ENCODE peak calls at places on chromosomes 12 and 14, in five cellular contexts. A is hepatocyte, S is GM23248, M is IMR-90, O is mammary epithelial cell. C is an unnamed sample.

GRCh38 chr12:121781751-121782615 is 11.5 kb downstream of the RHOF start:
- DNase-seq in O (no peak), S (peak), M (peak), A (no peak), C (no peak)

GRCh38 chr12:31783996-31784645 is 55.3 kb upstream of the AMN1 start:
- DNase-seq in O (no peak), S (no peak), A (no peak), M (no peak), C (no peak)

GRCh38 chr12:55970775-55971174 is 3.1 kb upstream of the RAB5B start:
- DNase-seq in M (peak), S (peak), O (no peak), A (no peak), C (no peak)

GRCh38 chr14:93655078-93655750 is 133.1 kb downstream of the PRIMA1 start:
- DNase-seq in A (peak), S (peak), M (peak), O (peak), C (no peak)

GRCh38 chr14:23430733-23431105 is 4.7 kb downstream of the MYH7 start:
- DNase-seq in S (peak), O (no peak), M (no peak), A (peak), C (no peak)

GRCh38 chr12:49422038-49422575 is 54.8 kb downstream of the SPATS2 start:
- DNase-seq in M (no peak), O (no peak), A (no peak), S (no peak), C (no peak)

GRCh38 chr14:84217066-84217465 is 1312.9 kb upstream of the FLRT2 start:
- DNase-seq in A (no peak), O (no peak), S (no peak), M (peak), C (no peak)

GRCh38 chr12:108563135-108563803 is 873 bp downstream of the ISCU start:
- DNase-seq in O (peak), S (peak), A (peak), M (peak), C (peak)

GRCh38 chr12:25557830-25558436 is 4.8 kb upstream of the LMNTD1 start:
- DNase-seq in S (peak), A (peak), O (peak), M (peak), C (no peak)

GRCh38 chr12:26723379-26724308 is 109.3 kb downstream of the ITPR2 start:
- DNase-seq in O (peak), A (no peak), M (peak), S (peak), C (no peak)

GRCh38 chr14:54211562-54212308 is 185.1 kb upstream of the CDKN3 start:
- DNase-seq in S (peak), A (no peak), M (peak), O (peak), C (no peak)

GRCh38 chr12:27667540-27667939 is 28.7 kb upstream of the REP15 start:
- DNase-seq in S (peak), O (peak), M (peak), A (no peak), C (peak)

GRCh38 chr14:91927216-91927615 is 20.3 kb downstream of the FBLN5 start:
- DNase-seq in A (peak), M (peak), S (peak), O (no peak), C (no peak)

GRCh38 chr12:120698677-120699076 is 11.6 kb upstream of the UNC119B start:
- DNase-seq in S (no peak), O (no peak), M (no peak), A (no peak), C (no peak)

GRCh38 chr12:120699553-120699952 is 10.7 kb upstream of the UNC119B start:
- DNase-seq in O (no peak), S (no peak), A (no peak), M (no peak), C (no peak)

GRCh38 chr12:120702629-120703028 is 7.6 kb upstream of the UNC119B start:
- DNase-seq in M (no peak), S (no peak), O (no peak), A (no peak), C (no peak)

GRCh38 chr12:120703311-120703942 is 6.8 kb upstream of the UNC119B start:
- DNase-seq in M (no peak), O (no peak), S (no peak), A (no peak), C (no peak)

GRCh38 chr12:120700863-120701262 is 9.4 kb upstream of the UNC119B start:
- DNase-seq in M (no peak), A (no peak), S (no peak), O (no peak), C (no peak)
- H3K4me3 ChIP-seq in M (no peak), A (no peak), S (no peak), O (no peak), C (no peak)

DNA sequence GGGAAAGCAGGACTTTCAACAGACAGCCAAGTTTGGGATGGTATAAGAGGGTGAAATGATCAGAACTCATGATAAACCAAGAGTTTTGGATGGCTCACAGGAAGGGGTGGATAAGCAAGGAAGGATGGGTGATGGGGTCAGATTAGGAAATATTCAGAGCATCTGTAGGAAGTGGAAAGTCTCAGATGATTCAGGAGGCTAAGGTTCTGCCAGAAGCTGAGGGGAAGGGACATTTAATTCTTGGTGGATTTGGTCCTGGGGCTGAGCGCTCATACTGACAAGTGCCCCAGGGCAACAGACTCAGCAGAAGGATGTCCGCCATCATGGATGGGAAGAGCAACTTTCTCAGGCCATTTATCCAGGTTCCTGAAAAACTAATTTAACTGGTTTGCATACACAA is 28.4 kb upstream of the BDKRB2 start:
- DNase-seq in O (no peak), M (peak), S (peak), A (no peak), C (no peak)
- H3K4me3 ChIP-seq in O (no peak), M (no peak), S (peak), A (no peak), C (no peak)

GRCh38 chr14:89027097-89027740 is 202.8 kb downstream of the TTC8 start:
- DNase-seq in M (peak), A (peak), S (peak), O (peak), C (no peak)
- H3K4me3 ChIP-seq in M (peak), A (peak), S (peak), O (peak), C (peak)

DNA sequence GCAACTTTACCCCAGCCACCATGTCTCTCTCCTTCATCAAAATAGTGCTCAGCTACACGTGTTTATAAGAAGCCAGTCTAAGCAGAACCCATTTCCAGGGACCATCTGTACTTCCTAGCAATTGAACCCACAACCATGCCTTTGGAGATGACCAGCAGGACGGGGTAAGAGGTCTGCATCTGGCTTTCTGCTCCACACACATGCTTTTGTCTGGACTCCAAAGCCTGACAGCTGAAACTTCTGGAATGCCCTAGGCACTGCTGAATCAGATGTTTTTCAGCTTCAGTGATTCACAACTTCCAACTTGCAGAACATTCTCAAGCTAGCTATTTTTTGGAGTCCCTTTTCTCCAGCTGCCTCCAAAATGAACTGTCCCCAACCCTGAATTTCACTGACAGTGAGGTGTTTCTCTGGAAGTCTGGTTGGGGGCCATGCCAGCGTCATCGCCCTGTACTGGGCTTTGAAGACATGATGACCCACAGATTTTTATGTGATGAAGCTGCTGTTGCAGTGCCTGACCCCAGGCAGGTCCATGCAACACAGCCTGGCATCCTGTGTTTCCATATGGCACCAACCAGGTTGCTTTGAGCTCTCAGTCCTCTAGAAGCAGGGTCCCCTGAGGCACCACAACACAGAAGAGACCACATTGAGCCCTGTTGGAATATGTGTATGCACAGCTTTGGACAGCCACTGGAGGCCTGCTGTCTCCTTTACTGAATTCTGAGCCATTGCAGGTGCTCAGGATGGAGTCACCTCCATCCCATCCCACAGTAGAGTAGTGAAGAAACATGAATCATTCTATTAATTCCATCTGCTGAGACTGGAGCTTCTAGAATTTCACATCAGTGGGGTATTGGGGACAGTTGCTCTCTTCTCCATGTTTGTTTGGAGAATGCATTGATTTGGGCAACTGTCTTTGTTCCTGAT is 80.2 kb downstream of the NUAK1 start:
- DNase-seq in M (peak), O (peak), S (peak), A (no peak), C (no peak)
- H3K4me3 ChIP-seq in M (no peak), O (no peak), S (no peak), A (no peak), C (no peak)

GRCh38 chr14:101563654-101564443 is 2.6 kb downstream of the DIO3 start:
- DNase-seq in O (no peak), M (no peak), A (no peak), S (no peak), C (no peak)
- H3K4me3 ChIP-seq in O (no peak), M (no peak), A (no peak), S (no peak), C (no peak)

GRCh38 chr14:101774006-101774755 is 12.7 kb downstream of the PPP2R5C start:
- DNase-seq in M (no peak), S (no peak), O (no peak), A (no peak), C (no peak)

GRCh38 chr14:101776315-101776714 is 14.8 kb downstream of the PPP2R5C start:
- DNase-seq in M (no peak), S (no peak), A (no peak), O (no peak), C (no peak)

GRCh38 chr14:101775756-101776292 is 14.3 kb downstream of the PPP2R5C start:
- DNase-seq in A (no peak), O (no peak), S (no peak), M (no peak), C (no peak)

GRCh38 chr14:101773378-101773777 is 11.9 kb downstream of the PPP2R5C start:
- DNase-seq in A (no peak), M (no peak), O (no peak), S (no peak), C (no peak)

GRCh38 chr14:101774814-101775213 is 13.3 kb downstream of the PPP2R5C start:
- DNase-seq in A (no peak), S (no peak), O (no peak), M (no peak), C (no peak)
- H3K4me3 ChIP-seq in A (no peak), S (no peak), O (no peak), M (no peak), C (no peak)

GRCh38 chr12:51972424-51972812 is 20.9 kb downstream of the ACVR1B start:
- DNase-seq in O (no peak), M (no peak), A (no peak), S (no peak), C (peak)

GRCh38 chr12:51973560-51973959 is 22.1 kb downstream of the ACVR1B start:
- DNase-seq in S (peak), O (no peak), M (peak), A (no peak), C (no peak)

GRCh38 chr12:51972849-51973273 is 21.4 kb downstream of the ACVR1B start:
- DNase-seq in S (peak), O (peak), M (peak), A (peak), C (peak)

GRCh38 chr12:51970904-51971646 is 19.6 kb downstream of the ACVR1B start:
- DNase-seq in O (peak), A (peak), S (peak), M (peak), C (peak)

DNA sequence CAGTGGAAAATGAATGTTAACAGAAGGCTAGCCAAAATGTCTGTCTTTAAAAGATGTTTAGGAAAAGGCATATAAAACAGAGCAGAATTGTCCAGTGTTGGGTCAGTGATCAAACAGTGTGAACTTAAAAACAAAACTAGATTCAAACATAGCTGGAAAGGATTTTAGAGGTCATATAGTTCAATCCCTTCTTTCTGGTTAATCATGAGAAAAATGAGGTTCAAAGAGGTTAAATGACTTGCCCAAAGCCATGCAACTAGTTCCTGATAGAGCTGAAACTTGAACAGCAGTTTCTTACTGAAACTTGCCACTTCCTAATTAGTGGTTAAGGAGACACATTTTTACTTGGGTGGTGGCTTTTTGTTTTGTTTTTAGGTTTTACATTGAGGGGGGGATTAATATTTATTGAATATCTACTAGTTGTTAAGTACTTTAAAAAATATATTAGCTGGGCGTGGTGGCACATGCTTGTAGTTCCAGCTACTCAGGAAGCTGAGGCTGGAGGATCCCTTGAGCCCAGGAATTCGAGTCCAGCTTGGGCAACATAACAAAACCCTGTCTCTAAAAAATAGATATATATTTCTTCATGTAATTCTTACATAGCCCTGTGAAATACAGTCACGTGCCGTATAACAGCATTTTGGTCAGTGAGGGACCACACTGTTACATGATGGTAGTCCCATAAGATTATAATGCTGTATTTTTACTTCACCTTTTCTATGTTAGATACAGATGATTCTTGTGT is 20.4 kb downstream of the ACVR1B start:
- DNase-seq in S (no peak), O (no peak), A (no peak), M (no peak), C (peak)
- H3K4me3 ChIP-seq in S (peak), O (peak), A (no peak), M (no peak), C (no peak)

GRCh38 chr12:98419101-98419794 is 96.1 kb upstream of the TMPO start:
- DNase-seq in M (no peak), A (no peak), O (no peak), S (peak), C (no peak)
- H3K4me3 ChIP-seq in M (peak), A (no peak), O (no peak), S (peak), C (peak)

C was measured in coronary artery.